ENCODE peak calls at places on chromosome 17, in six cellular contexts. One of them, this sample, is unnamed.

GRCh38 chr17:78173025-78173715 is 4.8 kb downstream of the SYNGR2 start:
- DNase-seq in testis: no peak
- DNase-seq in uterus: peak; percentile 24
- DNase-seq in heart right ventricle: peak; percentile 21
- DNase-seq in ascending aorta: no peak
- DNase-seq in heart left ventricle: no peak
- DNase-seq in this sample: no peak

GRCh38 chr17:42548070-42548837 is 4.5 kb upstream of the HSD17B1 start:
- DNase-seq in heart left ventricle: no peak
- DNase-seq in testis: no peak
- DNase-seq in ascending aorta: no peak
- DNase-seq in heart right ventricle: peak; percentile 62
- DNase-seq in uterus: peak; percentile 51
- DNase-seq in this sample: peak; percentile 77

GRCh38 chr17:34424814-34425490 is 61.9 kb upstream of the CCL1 start:
- DNase-seq in heart left ventricle: no peak
- DNase-seq in heart right ventricle: no peak
- DNase-seq in ascending aorta: no peak
- DNase-seq in uterus: no peak
- DNase-seq in testis: no peak
- DNase-seq in this sample: no peak

GRCh38 chr17:50153650-50154575 is 3.4 kb upstream of the PPP1R9B start:
- DNase-seq in heart right ventricle: peak; percentile 78
- DNase-seq in heart left ventricle: peak; percentile 68
- DNase-seq in ascending aorta: peak; percentile 88
- DNase-seq in uterus: no peak
- DNase-seq in testis: peak; percentile 84
- DNase-seq in this sample: peak; percentile 85

GRCh38 chr17:63446218-63446980 is at the start of gene CYB561:
- DNase-seq in testis: peak; percentile 81
- DNase-seq in heart left ventricle: peak; percentile 78
- DNase-seq in ascending aorta: peak; percentile 84
- DNase-seq in heart right ventricle: peak; percentile 82
- DNase-seq in uterus: peak; percentile 65
- DNase-seq in this sample: peak; percentile 86

GRCh38 chr17:80112471-80113032 is 11.2 kb downstream of the GAA start:
- DNase-seq in ascending aorta: no peak
- DNase-seq in uterus: no peak
- DNase-seq in testis: no peak
- DNase-seq in heart left ventricle: no peak
- DNase-seq in heart right ventricle: no peak
- DNase-seq in this sample: no peak

GRCh38 chr17:39118674-39119419 is 32.6 kb downstream of the PLXDC1 start:
- DNase-seq in heart right ventricle: no peak
- DNase-seq in uterus: no peak
- DNase-seq in heart left ventricle: no peak
- DNase-seq in testis: no peak
- DNase-seq in ascending aorta: no peak
- DNase-seq in this sample: no peak

GRCh38 chr17:19660219-19660870 is 11.8 kb downstream of the ALDH3A2 start:
- DNase-seq in ascending aorta: no peak
- DNase-seq in testis: no peak
- DNase-seq in uterus: no peak
- DNase-seq in heart right ventricle: no peak
- DNase-seq in heart left ventricle: no peak
- DNase-seq in this sample: no peak

GRCh38 chr17:78020717-78021108 is 62.2 kb downstream of the TNRC6C start:
- DNase-seq in uterus: no peak
- DNase-seq in heart right ventricle: no peak
- DNase-seq in heart left ventricle: no peak
- DNase-seq in ascending aorta: no peak
- DNase-seq in testis: no peak
- DNase-seq in this sample: no peak

GRCh38 chr17:13283606-13284005 is 265.8 kb upstream of the ELAC2 start:
- DNase-seq in uterus: no peak
- DNase-seq in heart right ventricle: no peak
- DNase-seq in ascending aorta: no peak
- DNase-seq in testis: no peak
- DNase-seq in heart left ventricle: no peak
- DNase-seq in this sample: no peak

GRCh38 chr17:34024303-34025178 is 230.5 kb upstream of the CCL2 start:
- DNase-seq in heart left ventricle: no peak
- DNase-seq in heart right ventricle: no peak
- DNase-seq in ascending aorta: no peak
- DNase-seq in testis: no peak
- DNase-seq in uterus: no peak
- DNase-seq in this sample: no peak

GRCh38 chr17:16945141-16945493 is 26.8 kb downstream of the TNFRSF13B start:
- DNase-seq in uterus: no peak
- DNase-seq in heart left ventricle: no peak
- DNase-seq in testis: peak; percentile 6
- DNase-seq in ascending aorta: no peak
- DNase-seq in heart right ventricle: no peak
- DNase-seq in this sample: no peak

GRCh38 chr17:30429155-30429554 is 48.1 kb upstream of the GOSR1 start:
- DNase-seq in uterus: no peak
- DNase-seq in heart left ventricle: no peak
- DNase-seq in ascending aorta: no peak
- DNase-seq in testis: no peak
- DNase-seq in heart right ventricle: no peak
- DNase-seq in this sample: no peak

GRCh38 chr17:39401412-39402278 is at the start of gene FBXL20:
- DNase-seq in uterus: peak; percentile 94
- DNase-seq in heart right ventricle: peak; percentile 95
- DNase-seq in testis: peak; percentile 97
- DNase-seq in ascending aorta: peak; percentile 96
- DNase-seq in heart left ventricle: peak; percentile 96
- DNase-seq in this sample: peak; percentile 96

GRCh38 chr17:42937712-42938596 is 26.3 kb downstream of the AARSD1 start:
- DNase-seq in ascending aorta: no peak
- DNase-seq in heart left ventricle: peak; percentile 34
- DNase-seq in heart right ventricle: no peak
- DNase-seq in testis: peak; percentile 32
- DNase-seq in uterus: peak; percentile 29
- DNase-seq in this sample: peak; percentile 57

GRCh38 chr17:49567871-49568694 is 7.6 kb upstream of the NXPH3 start:
- DNase-seq in ascending aorta: peak; percentile 96
- DNase-seq in testis: peak; percentile 95
- DNase-seq in heart right ventricle: peak; percentile 91
- DNase-seq in uterus: peak; percentile 90
- DNase-seq in heart left ventricle: peak; percentile 87
- DNase-seq in this sample: peak; percentile 93

GRCh38 chr17:63531022-63531965 is 8.1 kb downstream of the KCNH6 start:
- DNase-seq in heart left ventricle: no peak
- DNase-seq in testis: no peak
- DNase-seq in ascending aorta: no peak
- DNase-seq in uterus: no peak
- DNase-seq in heart right ventricle: no peak
- DNase-seq in this sample: peak; percentile 31

GRCh38 chr17:27498615-27499316 is 42.5 kb downstream of the KSR1 start:
- DNase-seq in heart right ventricle: no peak
- DNase-seq in testis: no peak
- DNase-seq in heart left ventricle: no peak
- DNase-seq in ascending aorta: no peak
- DNase-seq in uterus: no peak
- DNase-seq in this sample: no peak

GRCh38 chr17:69223809-69224208 is 4.8 kb downstream of the ABCA10 start:
- DNase-seq in heart right ventricle: no peak
- DNase-seq in heart left ventricle: no peak
- DNase-seq in testis: no peak
- DNase-seq in uterus: no peak
- DNase-seq in ascending aorta: no peak
- DNase-seq in this sample: no peak

GRCh38 chr17:27539152-27539551 is 82.9 kb downstream of the KSR1 start:
- DNase-seq in heart left ventricle: no peak
- DNase-seq in heart right ventricle: no peak
- DNase-seq in uterus: no peak
- DNase-seq in ascending aorta: no peak
- DNase-seq in testis: no peak
- DNase-seq in this sample: no peak

GRCh38 chr17:72237223-72237622 is 116.4 kb downstream of the SOX9 start:
- DNase-seq in heart right ventricle: no peak
- DNase-seq in ascending aorta: no peak
- DNase-seq in heart left ventricle: no peak
- DNase-seq in uterus: no peak
- DNase-seq in testis: no peak
- DNase-seq in this sample: no peak

GRCh38 chr17:80146121-80147034 is 550 bp downstream of the EIF4A3 start:
- DNase-seq in heart left ventricle: peak; percentile 27
- DNase-seq in ascending aorta: peak; percentile 73
- DNase-seq in uterus: peak; percentile 32
- DNase-seq in heart right ventricle: no peak
- DNase-seq in testis: peak; percentile 29
- DNase-seq in this sample: peak; percentile 72

GRCh38 chr17:82291582-82292250 is 18.2 kb upstream of the CSNK1D start:
- DNase-seq in ascending aorta: no peak
- DNase-seq in heart left ventricle: no peak
- DNase-seq in heart right ventricle: no peak
- DNase-seq in uterus: no peak
- DNase-seq in testis: no peak
- DNase-seq in this sample: no peak

GRCh38 chr17:82287849-82288601 is 14.5 kb upstream of the CSNK1D start:
- DNase-seq in heart left ventricle: peak; percentile 88
- DNase-seq in heart right ventricle: peak; percentile 78
- DNase-seq in uterus: peak; percentile 74
- DNase-seq in testis: peak; percentile 67
- DNase-seq in ascending aorta: no peak
- DNase-seq in this sample: peak; percentile 77

GRCh38 chr17:82288602-82288927 is 15.1 kb upstream of the CSNK1D start:
- DNase-seq in heart right ventricle: no peak
- DNase-seq in testis: no peak
- DNase-seq in ascending aorta: no peak
- DNase-seq in heart left ventricle: no peak
- DNase-seq in uterus: no peak
- DNase-seq in this sample: no peak

GRCh38 chr17:82292251-82293154 is 19.0 kb upstream of the CSNK1D start:
- DNase-seq in heart right ventricle: peak; percentile 94
- DNase-seq in testis: peak; percentile 98
- DNase-seq in ascending aorta: peak; percentile 98
- DNase-seq in heart left ventricle: peak; percentile 97
- DNase-seq in uterus: peak; percentile 97
- DNase-seq in this sample: peak; percentile 95

GRCh38 chr17:82289822-82290541 is 16.5 kb upstream of the CSNK1D start:
- DNase-seq in testis: no peak
- DNase-seq in heart left ventricle: no peak
- DNase-seq in ascending aorta: no peak
- DNase-seq in uterus: no peak
- DNase-seq in heart right ventricle: no peak
- DNase-seq in this sample: no peak
- H3K4me1 ChIP-seq in testis: peaks cover 12% of the 10 kb centered on the region
- H3K4me1 ChIP-seq in heart left ventricle: peaks cover 52% of the 10 kb centered on the region
- H3K4me1 ChIP-seq in ascending aorta: peaks cover 9% of the 10 kb centered on the region
- H3K4me1 ChIP-seq in uterus: no peaks in the 10 kb centered on the region
- H3K4me1 ChIP-seq in heart right ventricle: peaks cover 16% of the 10 kb centered on the region
- H3K4me1 ChIP-seq in this sample: peaks cover 15% of the 10 kb centered on the region

DNA sequence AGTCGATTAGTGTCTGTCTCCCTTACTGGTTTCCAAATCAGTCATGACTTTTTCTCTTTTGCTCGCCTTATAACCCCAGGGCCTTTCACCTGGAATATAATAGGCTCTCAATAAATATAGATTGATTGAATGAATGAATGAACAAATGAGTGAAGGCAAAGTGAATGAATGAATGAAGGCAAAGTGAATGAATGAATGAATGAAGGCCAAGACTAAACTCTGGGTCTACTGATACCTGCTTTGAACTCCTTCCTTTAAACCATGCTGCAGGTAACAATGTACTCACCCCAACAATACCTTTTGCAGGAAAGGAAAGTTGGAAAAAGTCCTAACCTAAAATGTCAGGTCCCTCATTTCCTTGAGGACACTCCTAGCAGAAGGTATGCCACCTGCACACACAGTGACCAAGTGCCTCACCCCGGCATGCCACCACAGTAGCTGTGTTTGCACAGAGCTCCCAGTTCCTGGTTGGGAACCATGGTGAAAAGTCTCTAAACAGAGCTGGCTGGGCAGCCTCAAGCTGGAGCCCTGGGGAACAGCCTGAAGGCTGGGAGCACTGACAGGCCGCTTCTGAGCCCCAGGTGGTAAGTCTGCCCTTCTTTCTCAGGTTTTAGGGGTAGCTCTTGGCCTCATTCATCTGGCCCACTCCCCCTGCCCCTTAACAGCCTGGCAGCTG is 42.7 kb upstream of the ANKFN1 start:
- DNase-seq in uterus: no peak
- DNase-seq in ascending aorta: no peak
- DNase-seq in heart right ventricle: no peak
- DNase-seq in heart left ventricle: no peak
- DNase-seq in testis: no peak
- DNase-seq in this sample: no peak
- TF ChIP-seq CTCF in uterus: no peak
- TF ChIP-seq CTCF in ascending aorta: no peak
- TF ChIP-seq CTCF in heart right ventricle: no peak
- TF ChIP-seq CTCF in heart left ventricle: no peak
- TF ChIP-seq CTCF in testis: no peak
- TF ChIP-seq CTCF in this sample: no peak

GRCh38 chr17:74015316-74015715 is 188.2 kb upstream of the RPL38 start:
- DNase-seq in uterus: no peak
- DNase-seq in testis: no peak
- DNase-seq in ascending aorta: no peak
- DNase-seq in heart right ventricle: no peak
- DNase-seq in heart left ventricle: no peak
- DNase-seq in this sample: no peak
- H3K4me1 ChIP-seq in uterus: no peaks in the 10 kb centered on the region
- H3K4me1 ChIP-seq in testis: no peaks in the 10 kb centered on the region
- H3K4me1 ChIP-seq in ascending aorta: no peaks in the 10 kb centered on the region
- H3K4me1 ChIP-seq in heart right ventricle: no peaks in the 10 kb centered on the region
- H3K4me1 ChIP-seq in heart left ventricle: no peaks in the 10 kb centered on the region
- H3K4me1 ChIP-seq in this sample: no peaks in the 10 kb centered on the region

GRCh38 chr17:82433560-82434215 is 15.3 kb upstream of the OGFOD3 start:
- DNase-seq in heart right ventricle: no peak
- DNase-seq in testis: no peak
- DNase-seq in ascending aorta: no peak
- DNase-seq in heart left ventricle: no peak
- DNase-seq in uterus: no peak
- DNase-seq in this sample: no peak

GRCh38 chr17:82434216-82434565 is 15.8 kb upstream of the OGFOD3 start:
- DNase-seq in testis: no peak
- DNase-seq in uterus: no peak
- DNase-seq in heart left ventricle: no peak
- DNase-seq in heart right ventricle: no peak
- DNase-seq in ascending aorta: no peak
- DNase-seq in this sample: no peak

GRCh38 chr17:82435103-82435502 is 15.4 kb downstream of the CYBC1 start:
- DNase-seq in heart right ventricle: no peak
- DNase-seq in ascending aorta: no peak
- DNase-seq in heart left ventricle: no peak
- DNase-seq in uterus: no peak
- DNase-seq in testis: no peak
- DNase-seq in this sample: no peak

GRCh38 chr17:82429824-82430223 is 11.4 kb upstream of the OGFOD3 start:
- DNase-seq in testis: no peak
- DNase-seq in ascending aorta: no peak
- DNase-seq in heart left ventricle: no peak
- DNase-seq in heart right ventricle: no peak
- DNase-seq in uterus: no peak
- DNase-seq in this sample: no peak

DNA sequence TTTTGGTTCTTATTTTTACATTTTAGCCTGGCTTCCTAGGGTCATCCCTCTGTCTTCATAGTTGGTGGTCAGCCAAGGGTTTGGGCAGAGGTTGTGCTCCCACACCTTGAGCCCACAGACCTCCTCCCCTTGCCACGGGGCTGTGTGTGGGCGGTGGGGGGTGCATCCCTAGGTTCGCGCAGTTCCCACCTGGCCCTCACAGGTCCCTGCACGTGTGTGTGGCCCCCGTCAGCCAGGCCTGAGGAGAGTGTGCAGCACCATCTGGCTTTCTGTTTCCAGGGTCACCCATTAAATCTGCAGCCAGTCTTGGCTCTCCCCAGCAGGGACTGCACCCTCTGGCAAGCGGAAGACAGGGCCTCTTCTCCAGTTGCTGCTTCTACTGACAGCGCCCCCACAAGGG is 13.6 kb upstream of the OGFOD3 start:
- DNase-seq in heart left ventricle: no peak
- DNase-seq in uterus: no peak
- DNase-seq in ascending aorta: no peak
- DNase-seq in heart right ventricle: no peak
- DNase-seq in testis: no peak
- DNase-seq in this sample: no peak
- TF ChIP-seq CTCF in heart left ventricle: no peak
- TF ChIP-seq CTCF in uterus: no peak
- TF ChIP-seq CTCF in ascending aorta: no peak
- TF ChIP-seq CTCF in heart right ventricle: no peak
- TF ChIP-seq CTCF in testis: no peak
- TF ChIP-seq CTCF in this sample: no peak